ENCODE peak calls at places on chromosomes 11 and 22, in four cellular contexts. M is HuH-7.5; P is activated CD4-positive, CD25-positive, alpha-beta regulatory T cell; Y is retina. O is an unnamed sample.

GRCh38 chr11:120121336-120121735 is 16.6 kb downstream of the TRIM29 start:
- DNase-seq in M (no peak), P (no peak), Y (no peak), O (no peak)

GRCh38 chr11:70536051-70536877 is 137.9 kb downstream of the CTTN start:
- DNase-seq in M (no peak), P (no peak), Y (no peak), O (no peak)

GRCh38 chr11:33001281-33001680 is 14.4 kb upstream of the DEPDC7 start:
- DNase-seq in M (no peak), P (no peak), Y (no peak), O (no peak)

GRCh38 chr11:65662247-65662801 is 392 bp downstream of the RELA start:
- DNase-seq in M (no peak), P (no peak), Y (no peak), O (no peak)

GRCh38 chr22:30605449-30606110 is 1.4 kb upstream of the TCN2 start:
- DNase-seq in M (peak; percentile 45), P (peak; percentile 14), Y (peak; percentile 48), O (peak; percentile 55)

GRCh38 chr11:8719260-8720190 is 36.9 kb downstream of the RPL27A start:
- DNase-seq in M (no peak), P (no peak), Y (no peak), O (peak; percentile 89)

GRCh38 chr11:84837402-84838069 is 789.6 kb downstream of the DLG2 start:
- DNase-seq in M (no peak), P (no peak), Y (no peak), O (no peak)

GRCh38 chr22:41742918-41743317 is 43.6 kb downstream of the MEI1 start:
- DNase-seq in M (peak; percentile 17), P (no peak), Y (no peak), O (no peak)

GRCh38 chr11:606245-606644 is 9.5 kb downstream of the IRF7 start:
- DNase-seq in M (no peak), P (no peak), Y (no peak), O (no peak)

GRCh38 chr11:87425943-87426342 is 388.2 kb downstream of the TMEM135 start:
- DNase-seq in M (no peak), P (no peak), Y (no peak), O (no peak)

GRCh38 chr11:114309517-114309916 is 13.3 kb downstream of the NNMT start:
- DNase-seq in M (no peak), P (no peak), Y (no peak), O (no peak)

GRCh38 chr22:37416806-37417205 is 10.5 kb downstream of the ELFN2 start:
- DNase-seq in M (no peak), P (no peak), Y (peak; percentile 76), O (no peak)

GRCh38 chr22:25021976-25022711 is 69.6 kb downstream of the KIAA1671 start:
- DNase-seq in M (no peak), P (no peak), Y (no peak), O (no peak)

GRCh38 chr11:20156876-20157613 is 3.2 kb downstream of the DBX1 start:
- DNase-seq in M (no peak), P (no peak), Y (peak; percentile 28), O (no peak)

O was measured in iris pigment epithelial cell.